ENCODE peak calls at places on chromosomes 7 and 10, in ten cellular contexts. One of them, this sample, is unnamed.

GRCh38 chr7:36207451-36208291 is 54.6 kb downstream of the EEPD1 start:
- DNase-seq in AG10803: peak
- DNase-seq in T follicular helper cell: no peak
- DNase-seq in AML-193: no peak
- DNase-seq in AG04450: peak
- DNase-seq in activated CD8-positive, alpha-beta memory T cell treated with anti-CD3 and anti-CD28 coated beads, Interleukin-2, amount 10 ng/mL, durations not matched to agents 7 days and 5 days: no peak
- DNase-seq in body of pancreas: peak
- DNase-seq in Kasumi-1: peak
- DNase-seq in astrocyte: peak
- DNase-seq in GM12892: no peak
- DNase-seq in this sample: peak

GRCh38 chr7:76072243-76073148 is 24.6 kb downstream of the MDH2 start:
- DNase-seq in AG10803: no peak
- DNase-seq in T follicular helper cell: no peak
- DNase-seq in AML-193: no peak
- DNase-seq in AG04450: no peak
- DNase-seq in activated CD8-positive, alpha-beta memory T cell treated with anti-CD3 and anti-CD28 coated beads, Interleukin-2, amount 10 ng/mL, durations not matched to agents 7 days and 5 days: no peak
- DNase-seq in body of pancreas: no peak
- DNase-seq in Kasumi-1: no peak
- DNase-seq in astrocyte: no peak
- DNase-seq in GM12892: no peak
- DNase-seq in this sample: no peak

GRCh38 chr7:73520673-73521635 is 1.1 kb downstream of the BAZ1B start:
- DNase-seq in AG10803: peak
- DNase-seq in T follicular helper cell: no peak
- DNase-seq in AML-193: no peak
- DNase-seq in AG04450: no peak
- DNase-seq in activated CD8-positive, alpha-beta memory T cell treated with anti-CD3 and anti-CD28 coated beads, Interleukin-2, amount 10 ng/mL, durations not matched to agents 7 days and 5 days: peak
- DNase-seq in body of pancreas: no peak
- DNase-seq in Kasumi-1: peak
- DNase-seq in astrocyte: no peak
- DNase-seq in GM12892: no peak
- DNase-seq in this sample: peak

GRCh38 chr7:87624628-87625027 is 3.6 kb upstream of the RUNDC3B start:
- DNase-seq in AG10803: no peak
- DNase-seq in T follicular helper cell: no peak
- DNase-seq in AML-193: no peak
- DNase-seq in AG04450: no peak
- DNase-seq in activated CD8-positive, alpha-beta memory T cell treated with anti-CD3 and anti-CD28 coated beads, Interleukin-2, amount 10 ng/mL, durations not matched to agents 7 days and 5 days: no peak
- DNase-seq in body of pancreas: no peak
- DNase-seq in Kasumi-1: peak
- DNase-seq in astrocyte: no peak
- DNase-seq in GM12892: no peak
- DNase-seq in this sample: no peak

GRCh38 chr10:17665742-17666141 is 21.8 kb downstream of the STAM start:
- DNase-seq in AG10803: peak
- DNase-seq in T follicular helper cell: no peak
- DNase-seq in AML-193: no peak
- DNase-seq in AG04450: peak
- DNase-seq in activated CD8-positive, alpha-beta memory T cell treated with anti-CD3 and anti-CD28 coated beads, Interleukin-2, amount 10 ng/mL, durations not matched to agents 7 days and 5 days: no peak
- DNase-seq in body of pancreas: peak
- DNase-seq in Kasumi-1: no peak
- DNase-seq in astrocyte: peak
- DNase-seq in GM12892: no peak
- DNase-seq in this sample: no peak

GRCh38 chr7:143043391-143043790 is 8.8 kb upstream of the OR6V1 start:
- DNase-seq in AG10803: peak
- DNase-seq in T follicular helper cell: no peak
- DNase-seq in AML-193: no peak
- DNase-seq in AG04450: no peak
- DNase-seq in activated CD8-positive, alpha-beta memory T cell treated with anti-CD3 and anti-CD28 coated beads, Interleukin-2, amount 10 ng/mL, durations not matched to agents 7 days and 5 days: no peak
- DNase-seq in body of pancreas: no peak
- DNase-seq in Kasumi-1: no peak
- DNase-seq in astrocyte: no peak
- DNase-seq in GM12892: no peak
- DNase-seq in this sample: no peak

GRCh38 chr10:72259491-72260214 is 14.1 kb upstream of the DDIT4 start:
- DNase-seq in AG10803: peak
- DNase-seq in T follicular helper cell: no peak
- DNase-seq in AML-193: no peak
- DNase-seq in AG04450: no peak
- DNase-seq in activated CD8-positive, alpha-beta memory T cell treated with anti-CD3 and anti-CD28 coated beads, Interleukin-2, amount 10 ng/mL, durations not matched to agents 7 days and 5 days: no peak
- DNase-seq in body of pancreas: peak
- DNase-seq in Kasumi-1: no peak
- DNase-seq in astrocyte: peak
- DNase-seq in GM12892: no peak
- DNase-seq in this sample: no peak

GRCh38 chr10:33258951-33259350 is 75.5 kb downstream of the NRP1 start:
- DNase-seq in AG10803: no peak
- DNase-seq in T follicular helper cell: no peak
- DNase-seq in AML-193: no peak
- DNase-seq in AG04450: no peak
- DNase-seq in activated CD8-positive, alpha-beta memory T cell treated with anti-CD3 and anti-CD28 coated beads, Interleukin-2, amount 10 ng/mL, durations not matched to agents 7 days and 5 days: no peak
- DNase-seq in body of pancreas: no peak
- DNase-seq in Kasumi-1: no peak
- DNase-seq in astrocyte: peak
- DNase-seq in GM12892: no peak
- DNase-seq in this sample: no peak

GRCh38 chr7:137703291-137704010 is 143.3 kb downstream of the DGKI start:
- DNase-seq in AG10803: peak
- DNase-seq in T follicular helper cell: no peak
- DNase-seq in AML-193: no peak
- DNase-seq in AG04450: no peak
- DNase-seq in activated CD8-positive, alpha-beta memory T cell treated with anti-CD3 and anti-CD28 coated beads, Interleukin-2, amount 10 ng/mL, durations not matched to agents 7 days and 5 days: no peak
- DNase-seq in body of pancreas: no peak
- DNase-seq in Kasumi-1: no peak
- DNase-seq in astrocyte: no peak
- DNase-seq in GM12892: no peak
- DNase-seq in this sample: no peak

GRCh38 chr10:103648951-103649532 is 155.5 kb downstream of the NEURL1 start:
- DNase-seq in AG10803: peak
- DNase-seq in T follicular helper cell: no peak
- DNase-seq in AML-193: peak
- DNase-seq in AG04450: no peak
- DNase-seq in activated CD8-positive, alpha-beta memory T cell treated with anti-CD3 and anti-CD28 coated beads, Interleukin-2, amount 10 ng/mL, durations not matched to agents 7 days and 5 days: no peak
- DNase-seq in body of pancreas: peak
- DNase-seq in Kasumi-1: no peak
- DNase-seq in astrocyte: peak
- DNase-seq in GM12892: no peak
- DNase-seq in this sample: no peak

GRCh38 chr7:117008849-117009531 is 55.7 kb downstream of the ST7 start:
- DNase-seq in AG10803: peak
- DNase-seq in T follicular helper cell: peak
- DNase-seq in AML-193: peak
- DNase-seq in AG04450: no peak
- DNase-seq in activated CD8-positive, alpha-beta memory T cell treated with anti-CD3 and anti-CD28 coated beads, Interleukin-2, amount 10 ng/mL, durations not matched to agents 7 days and 5 days: peak
- DNase-seq in body of pancreas: no peak
- DNase-seq in Kasumi-1: peak
- DNase-seq in astrocyte: peak
- DNase-seq in GM12892: no peak
- DNase-seq in this sample: no peak

GRCh38 chr10:28375399-28376354 is 72.8 kb upstream of the MPP7 start:
- DNase-seq in AG10803: peak
- DNase-seq in T follicular helper cell: no peak
- DNase-seq in AML-193: no peak
- DNase-seq in AG04450: peak
- DNase-seq in activated CD8-positive, alpha-beta memory T cell treated with anti-CD3 and anti-CD28 coated beads, Interleukin-2, amount 10 ng/mL, durations not matched to agents 7 days and 5 days: no peak
- DNase-seq in body of pancreas: peak
- DNase-seq in Kasumi-1: no peak
- DNase-seq in astrocyte: peak
- DNase-seq in GM12892: no peak
- DNase-seq in this sample: no peak

GRCh38 chr10:110008518-110009339 is 945 bp downstream of the ADD3 start:
- DNase-seq in AG10803: no peak
- DNase-seq in T follicular helper cell: peak
- DNase-seq in AML-193: peak
- DNase-seq in AG04450: no peak
- DNase-seq in activated CD8-positive, alpha-beta memory T cell treated with anti-CD3 and anti-CD28 coated beads, Interleukin-2, amount 10 ng/mL, durations not matched to agents 7 days and 5 days: peak
- DNase-seq in body of pancreas: peak
- DNase-seq in Kasumi-1: peak
- DNase-seq in astrocyte: no peak
- DNase-seq in GM12892: no peak
- DNase-seq in this sample: peak

GRCh38 chr7:104005197-104005596 is 15.7 kb upstream of the RELN start:
- DNase-seq in AG10803: no peak
- DNase-seq in T follicular helper cell: no peak
- DNase-seq in AML-193: no peak
- DNase-seq in AG04450: no peak
- DNase-seq in activated CD8-positive, alpha-beta memory T cell treated with anti-CD3 and anti-CD28 coated beads, Interleukin-2, amount 10 ng/mL, durations not matched to agents 7 days and 5 days: no peak
- DNase-seq in body of pancreas: no peak
- DNase-seq in Kasumi-1: no peak
- DNase-seq in astrocyte: no peak
- DNase-seq in GM12892: no peak
- DNase-seq in this sample: no peak

GRCh38 chr10:125157473-125157865 is 2.9 kb downstream of the CTBP2 start:
- DNase-seq in AG10803: peak
- DNase-seq in T follicular helper cell: no peak
- DNase-seq in AML-193: no peak
- DNase-seq in AG04450: no peak
- DNase-seq in activated CD8-positive, alpha-beta memory T cell treated with anti-CD3 and anti-CD28 coated beads, Interleukin-2, amount 10 ng/mL, durations not matched to agents 7 days and 5 days: no peak
- DNase-seq in body of pancreas: no peak
- DNase-seq in Kasumi-1: no peak
- DNase-seq in astrocyte: no peak
- DNase-seq in GM12892: no peak
- DNase-seq in this sample: no peak

GRCh38 chr7:128006550-128007292 is 24.5 kb downstream of the LRRC4 start:
- DNase-seq in AG10803: no peak
- DNase-seq in T follicular helper cell: no peak
- DNase-seq in AML-193: no peak
- DNase-seq in AG04450: no peak
- DNase-seq in activated CD8-positive, alpha-beta memory T cell treated with anti-CD3 and anti-CD28 coated beads, Interleukin-2, amount 10 ng/mL, durations not matched to agents 7 days and 5 days: no peak
- DNase-seq in body of pancreas: no peak
- DNase-seq in Kasumi-1: no peak
- DNase-seq in astrocyte: no peak
- DNase-seq in GM12892: no peak
- DNase-seq in this sample: no peak

GRCh38 chr7:19181634-19182033 is 36.4 kb upstream of the FERD3L start:
- DNase-seq in AG10803: no peak
- DNase-seq in T follicular helper cell: no peak
- DNase-seq in AML-193: no peak
- DNase-seq in AG04450: no peak
- DNase-seq in activated CD8-positive, alpha-beta memory T cell treated with anti-CD3 and anti-CD28 coated beads, Interleukin-2, amount 10 ng/mL, durations not matched to agents 7 days and 5 days: no peak
- DNase-seq in body of pancreas: no peak
- DNase-seq in Kasumi-1: no peak
- DNase-seq in astrocyte: no peak
- DNase-seq in GM12892: no peak
- DNase-seq in this sample: no peak

GRCh38 chr7:74356589-74357315 is 67.5 kb downstream of the CLIP2 start:
- DNase-seq in AG10803: no peak
- DNase-seq in T follicular helper cell: no peak
- DNase-seq in AML-193: no peak
- DNase-seq in AG04450: no peak
- DNase-seq in activated CD8-positive, alpha-beta memory T cell treated with anti-CD3 and anti-CD28 coated beads, Interleukin-2, amount 10 ng/mL, durations not matched to agents 7 days and 5 days: no peak
- DNase-seq in body of pancreas: no peak
- DNase-seq in Kasumi-1: no peak
- DNase-seq in astrocyte: no peak
- DNase-seq in GM12892: no peak
- DNase-seq in this sample: no peak

GRCh38 chr10:61065010-61065409 is 121.0 kb upstream of the RHOBTB1 start:
- DNase-seq in AG10803: no peak
- DNase-seq in T follicular helper cell: no peak
- DNase-seq in AML-193: no peak
- DNase-seq in AG04450: no peak
- DNase-seq in activated CD8-positive, alpha-beta memory T cell treated with anti-CD3 and anti-CD28 coated beads, Interleukin-2, amount 10 ng/mL, durations not matched to agents 7 days and 5 days: no peak
- DNase-seq in body of pancreas: no peak
- DNase-seq in Kasumi-1: no peak
- DNase-seq in astrocyte: no peak
- DNase-seq in GM12892: no peak
- DNase-seq in this sample: no peak

GRCh38 chr7:71615017-71615416 is 483.1 kb downstream of the GALNT17 start:
- DNase-seq in AG10803: no peak
- DNase-seq in T follicular helper cell: no peak
- DNase-seq in AML-193: no peak
- DNase-seq in AG04450: no peak
- DNase-seq in activated CD8-positive, alpha-beta memory T cell treated with anti-CD3 and anti-CD28 coated beads, Interleukin-2, amount 10 ng/mL, durations not matched to agents 7 days and 5 days: no peak
- DNase-seq in body of pancreas: no peak
- DNase-seq in Kasumi-1: no peak
- DNase-seq in astrocyte: no peak
- DNase-seq in GM12892: no peak
- DNase-seq in this sample: no peak

GRCh38 chr7:45872116-45873034 is 507 bp downstream of the CCDC201 start:
- DNase-seq in AG10803: no peak
- DNase-seq in T follicular helper cell: no peak
- DNase-seq in AML-193: no peak
- DNase-seq in AG04450: no peak
- DNase-seq in activated CD8-positive, alpha-beta memory T cell treated with anti-CD3 and anti-CD28 coated beads, Interleukin-2, amount 10 ng/mL, durations not matched to agents 7 days and 5 days: no peak
- DNase-seq in body of pancreas: no peak
- DNase-seq in Kasumi-1: peak
- DNase-seq in astrocyte: no peak
- DNase-seq in GM12892: no peak
- DNase-seq in this sample: no peak

GRCh38 chr10:132443605-132443997 is 46.6 kb downstream of the PWWP2B start:
- DNase-seq in AG10803: peak
- DNase-seq in T follicular helper cell: peak
- DNase-seq in AML-193: peak
- DNase-seq in AG04450: no peak
- DNase-seq in activated CD8-positive, alpha-beta memory T cell treated with anti-CD3 and anti-CD28 coated beads, Interleukin-2, amount 10 ng/mL, durations not matched to agents 7 days and 5 days: peak
- DNase-seq in body of pancreas: no peak
- DNase-seq in Kasumi-1: peak
- DNase-seq in astrocyte: no peak
- DNase-seq in GM12892: no peak
- DNase-seq in this sample: peak

GRCh38 chr10:124062390-124062789 is 31.0 kb downstream of the CHST15 start:
- DNase-seq in AG10803: no peak
- DNase-seq in T follicular helper cell: no peak
- DNase-seq in AML-193: no peak
- DNase-seq in AG04450: no peak
- DNase-seq in activated CD8-positive, alpha-beta memory T cell treated with anti-CD3 and anti-CD28 coated beads, Interleukin-2, amount 10 ng/mL, durations not matched to agents 7 days and 5 days: no peak
- DNase-seq in body of pancreas: no peak
- DNase-seq in Kasumi-1: no peak
- DNase-seq in astrocyte: no peak
- DNase-seq in GM12892: no peak
- DNase-seq in this sample: no peak

GRCh38 chr7:426510-426909 is 93.1 kb downstream of the PDGFA start:
- DNase-seq in AG10803: no peak
- DNase-seq in T follicular helper cell: no peak
- DNase-seq in AML-193: no peak
- DNase-seq in AG04450: no peak
- DNase-seq in activated CD8-positive, alpha-beta memory T cell treated with anti-CD3 and anti-CD28 coated beads, Interleukin-2, amount 10 ng/mL, durations not matched to agents 7 days and 5 days: no peak
- DNase-seq in body of pancreas: no peak
- DNase-seq in Kasumi-1: no peak
- DNase-seq in astrocyte: no peak
- DNase-seq in GM12892: no peak
- DNase-seq in this sample: no peak

GRCh38 chr7:141386881-141387280 is 164.3 kb upstream of the AGK start:
- DNase-seq in AG10803: no peak
- DNase-seq in T follicular helper cell: no peak
- DNase-seq in AML-193: no peak
- DNase-seq in AG04450: no peak
- DNase-seq in activated CD8-positive, alpha-beta memory T cell treated with anti-CD3 and anti-CD28 coated beads, Interleukin-2, amount 10 ng/mL, durations not matched to agents 7 days and 5 days: no peak
- DNase-seq in body of pancreas: no peak
- DNase-seq in Kasumi-1: no peak
- DNase-seq in astrocyte: no peak
- DNase-seq in GM12892: no peak
- DNase-seq in this sample: no peak

GRCh38 chr10:3757638-3758490 is 27.1 kb downstream of the KLF6 start:
- DNase-seq in AG10803: no peak
- DNase-seq in T follicular helper cell: no peak
- DNase-seq in AML-193: no peak
- DNase-seq in AG04450: no peak
- DNase-seq in activated CD8-positive, alpha-beta memory T cell treated with anti-CD3 and anti-CD28 coated beads, Interleukin-2, amount 10 ng/mL, durations not matched to agents 7 days and 5 days: peak
- DNase-seq in body of pancreas: no peak
- DNase-seq in Kasumi-1: no peak
- DNase-seq in astrocyte: no peak
- DNase-seq in GM12892: no peak
- DNase-seq in this sample: no peak

GRCh38 chr7:126662826-126663225 is 589.9 kb downstream of the GRM8 start:
- DNase-seq in AG10803: no peak
- DNase-seq in T follicular helper cell: no peak
- DNase-seq in AML-193: no peak
- DNase-seq in AG04450: no peak
- DNase-seq in activated CD8-positive, alpha-beta memory T cell treated with anti-CD3 and anti-CD28 coated beads, Interleukin-2, amount 10 ng/mL, durations not matched to agents 7 days and 5 days: no peak
- DNase-seq in body of pancreas: no peak
- DNase-seq in Kasumi-1: no peak
- DNase-seq in astrocyte: no peak
- DNase-seq in GM12892: no peak
- DNase-seq in this sample: no peak

This sample was measured in left colon.